ENCODE peak calls at places on chromosomes 11 and 22, in four cellular contexts. E is sciatic nerve; U is brain microvascular endothelial cell; I is effector CD4-positive, alpha-beta T cell. Y is an unnamed sample.

GRCh38 chr22:19679476-19680099 is 34.7 kb upstream of the SEPTIN5 start:
- DNase-seq in E (peak), U (no peak), I (peak), Y (peak)

GRCh38 chr22:40595497-40596234 is 40.9 kb downstream of the MRTFA start:
- DNase-seq in E (no peak), U (no peak), I (no peak), Y (no peak)

GRCh38 chr22:38097557-38098409 is 12.7 kb downstream of the BAIAP2L2 start:
- DNase-seq in E (peak), U (no peak), I (no peak), Y (no peak)

GRCh38 chr11:125975634-125976033 is 29.8 kb downstream of the VSIG10L2 start:
- DNase-seq in E (no peak), U (no peak), I (no peak), Y (no peak)

GRCh38 chr11:15663778-15664218 is 549.1 kb downstream of the INSC start:
- DNase-seq in E (no peak), U (no peak), I (no peak), Y (no peak)

GRCh38 chr11:4454031-4454430 is 4.9 kb downstream of the OR52K2 start:
- DNase-seq in E (no peak), U (no peak), I (no peak), Y (no peak)

GRCh38 chr11:121067453-121067852 is 33.6 kb upstream of the TECTA start:
- DNase-seq in E (no peak), U (peak), I (no peak), Y (no peak)

GRCh38 chr11:93646399-93646798 is 15.1 kb upstream of the CEP295 start:
- DNase-seq in E (no peak), U (no peak), I (no peak), Y (no peak)

GRCh38 chr11:115462004-115462541 is 42.1 kb downstream of the CADM1 start:
- DNase-seq in E (no peak), U (no peak), I (no peak), Y (no peak)

GRCh38 chr22:41124086-41124485 is 31.7 kb downstream of the EP300 start:
- DNase-seq in E (no peak), U (no peak), I (no peak), Y (no peak)

GRCh38 chr22:36405671-36406070 is 17.9 kb upstream of the MYH9 start:
- DNase-seq in E (no peak), U (no peak), I (no peak), Y (peak)

Y was measured in effector memory CD8-positive, alpha-beta T cell.